ENCODE peak calls at places on chromosomes 11 and 22, in six cellular contexts. One of them, this sample, is unnamed.

GRCh38 chr22:46041642-46042041 is 64.7 kb upstream of the WNT7B start:
- DNase-seq in neural crest cell: no peak
- DNase-seq in Panc1: no peak
- DNase-seq in brain microvascular endothelial cell: no peak
- DNase-seq in CD8-positive, alpha-beta T cell: no peak
- DNase-seq in AG04450: no peak
- DNase-seq in this sample: no peak

GRCh38 chr22:36362077-36362476 is 25.7 kb downstream of the MYH9 start:
- DNase-seq in brain microvascular endothelial cell: no peak
- DNase-seq in CD8-positive, alpha-beta T cell: no peak
- DNase-seq in AG04450: no peak
- DNase-seq in Panc1: no peak
- DNase-seq in neural crest cell: no peak
- DNase-seq in this sample: no peak

GRCh38 chr11:36141595-36141994 is 147.6 kb downstream of the COMMD9 start:
- DNase-seq in neural crest cell: no peak
- DNase-seq in brain microvascular endothelial cell: no peak
- DNase-seq in CD8-positive, alpha-beta T cell: no peak
- DNase-seq in Panc1: no peak
- DNase-seq in AG04450: no peak
- DNase-seq in this sample: no peak

GRCh38 chr11:125280646-125281045 is 116.1 kb downstream of the PKNOX2 start:
- DNase-seq in CD8-positive, alpha-beta T cell: no peak
- DNase-seq in Panc1: no peak
- DNase-seq in neural crest cell: no peak
- DNase-seq in AG04450: no peak
- DNase-seq in brain microvascular endothelial cell: no peak
- DNase-seq in this sample: no peak

GRCh38 chr11:26993965-26994446 is at the start of gene FIBIN:
- DNase-seq in CD8-positive, alpha-beta T cell: no peak
- DNase-seq in AG04450: no peak
- DNase-seq in neural crest cell: no peak
- DNase-seq in brain microvascular endothelial cell: peak
- DNase-seq in Panc1: no peak
- DNase-seq in this sample: no peak

GRCh38 chr11:70526116-70527045 is 128.1 kb downstream of the CTTN start:
- DNase-seq in CD8-positive, alpha-beta T cell: no peak
- DNase-seq in AG04450: no peak
- DNase-seq in brain microvascular endothelial cell: no peak
- DNase-seq in neural crest cell: no peak
- DNase-seq in Panc1: no peak
- DNase-seq in this sample: no peak

GRCh38 chr11:119590651-119591308 is 138.2 kb downstream of the NECTIN1 start:
- DNase-seq in brain microvascular endothelial cell: no peak
- DNase-seq in Panc1: no peak
- DNase-seq in neural crest cell: no peak
- DNase-seq in AG04450: no peak
- DNase-seq in CD8-positive, alpha-beta T cell: no peak
- DNase-seq in this sample: no peak

GRCh38 chr11:79304599-79305212 is 136.1 kb downstream of the TENM4 start:
- DNase-seq in brain microvascular endothelial cell: no peak
- DNase-seq in Panc1: no peak
- DNase-seq in CD8-positive, alpha-beta T cell: no peak
- DNase-seq in AG04450: no peak
- DNase-seq in neural crest cell: no peak
- DNase-seq in this sample: peak

GRCh38 chr11:9790703-9791102 is 126.8 kb downstream of the SWAP70 start:
- DNase-seq in CD8-positive, alpha-beta T cell: no peak
- DNase-seq in neural crest cell: no peak
- DNase-seq in Panc1: no peak
- DNase-seq in AG04450: no peak
- DNase-seq in brain microvascular endothelial cell: no peak
- DNase-seq in this sample: no peak

GRCh38 chr11:109123811-109124787 is 297.9 kb upstream of the C11orf87 start:
- DNase-seq in CD8-positive, alpha-beta T cell: no peak
- DNase-seq in Panc1: no peak
- DNase-seq in neural crest cell: no peak
- DNase-seq in brain microvascular endothelial cell: peak
- DNase-seq in AG04450: no peak
- DNase-seq in this sample: no peak

GRCh38 chr11:2555891-2556290 is 111.1 kb downstream of the KCNQ1 start:
- DNase-seq in Panc1: no peak
- DNase-seq in CD8-positive, alpha-beta T cell: no peak
- DNase-seq in neural crest cell: no peak
- DNase-seq in AG04450: no peak
- DNase-seq in brain microvascular endothelial cell: no peak
- DNase-seq in this sample: no peak

GRCh38 chr22:35484651-35485372 is 55.8 kb upstream of the RASD2 start:
- DNase-seq in neural crest cell: no peak
- DNase-seq in CD8-positive, alpha-beta T cell: no peak
- DNase-seq in AG04450: no peak
- DNase-seq in brain microvascular endothelial cell: no peak
- DNase-seq in Panc1: no peak
- DNase-seq in this sample: no peak

GRCh38 chr11:96384156-96384555 is 5.6 kb downstream of the CCDC82 start:
- DNase-seq in CD8-positive, alpha-beta T cell: no peak
- DNase-seq in neural crest cell: no peak
- DNase-seq in Panc1: no peak
- DNase-seq in AG04450: no peak
- DNase-seq in brain microvascular endothelial cell: no peak
- DNase-seq in this sample: no peak

GRCh38 chr11:8709002-8709672 is 26.5 kb downstream of the RPL27A start:
- DNase-seq in AG04450: peak
- DNase-seq in brain microvascular endothelial cell: no peak
- DNase-seq in Panc1: no peak
- DNase-seq in neural crest cell: no peak
- DNase-seq in CD8-positive, alpha-beta T cell: no peak
- DNase-seq in this sample: no peak

GRCh38 chr11:3995949-3996554 is 98.5 kb upstream of the RRM1 start:
- DNase-seq in neural crest cell: no peak
- DNase-seq in AG04450: no peak
- DNase-seq in CD8-positive, alpha-beta T cell: no peak
- DNase-seq in Panc1: no peak
- DNase-seq in brain microvascular endothelial cell: peak
- DNase-seq in this sample: no peak

GRCh38 chr11:61158691-61159381 is 2.4 kb downstream of the VPS37C start:
- DNase-seq in AG04450: peak
- DNase-seq in neural crest cell: no peak
- DNase-seq in Panc1: no peak
- DNase-seq in brain microvascular endothelial cell: peak
- DNase-seq in CD8-positive, alpha-beta T cell: no peak
- DNase-seq in this sample: no peak

GRCh38 chr11:61163714-61164609 is 2.7 kb upstream of the VPS37C start:
- DNase-seq in neural crest cell: no peak
- DNase-seq in brain microvascular endothelial cell: no peak
- DNase-seq in Panc1: no peak
- DNase-seq in CD8-positive, alpha-beta T cell: no peak
- DNase-seq in AG04450: no peak
- DNase-seq in this sample: peak

GRCh38 chr11:61162092-61162935 is 1.1 kb upstream of the VPS37C start:
- DNase-seq in AG04450: no peak
- DNase-seq in brain microvascular endothelial cell: peak
- DNase-seq in neural crest cell: no peak
- DNase-seq in Panc1: no peak
- DNase-seq in CD8-positive, alpha-beta T cell: no peak
- DNase-seq in this sample: peak

GRCh38 chr11:61160487-61161189 is 588 bp downstream of the VPS37C start:
- DNase-seq in brain microvascular endothelial cell: no peak
- DNase-seq in CD8-positive, alpha-beta T cell: no peak
- DNase-seq in AG04450: no peak
- DNase-seq in neural crest cell: no peak
- DNase-seq in Panc1: no peak
- DNase-seq in this sample: no peak

GRCh38 chr11:61161190-61162091 is at the start of gene VPS37C:
- DNase-seq in brain microvascular endothelial cell: peak
- DNase-seq in neural crest cell: peak
- DNase-seq in Panc1: no peak
- DNase-seq in CD8-positive, alpha-beta T cell: peak
- DNase-seq in AG04450: peak
- DNase-seq in this sample: peak
- TF ChIP-seq CTCF in brain microvascular endothelial cell: no peak
- TF ChIP-seq CTCF in neural crest cell: no peak
- TF ChIP-seq CTCF in Panc1: no peak
- TF ChIP-seq CTCF in CD8-positive, alpha-beta T cell: no peak
- TF ChIP-seq CTCF in AG04450: no peak
- TF ChIP-seq CTCF in this sample: no peak

DNA sequence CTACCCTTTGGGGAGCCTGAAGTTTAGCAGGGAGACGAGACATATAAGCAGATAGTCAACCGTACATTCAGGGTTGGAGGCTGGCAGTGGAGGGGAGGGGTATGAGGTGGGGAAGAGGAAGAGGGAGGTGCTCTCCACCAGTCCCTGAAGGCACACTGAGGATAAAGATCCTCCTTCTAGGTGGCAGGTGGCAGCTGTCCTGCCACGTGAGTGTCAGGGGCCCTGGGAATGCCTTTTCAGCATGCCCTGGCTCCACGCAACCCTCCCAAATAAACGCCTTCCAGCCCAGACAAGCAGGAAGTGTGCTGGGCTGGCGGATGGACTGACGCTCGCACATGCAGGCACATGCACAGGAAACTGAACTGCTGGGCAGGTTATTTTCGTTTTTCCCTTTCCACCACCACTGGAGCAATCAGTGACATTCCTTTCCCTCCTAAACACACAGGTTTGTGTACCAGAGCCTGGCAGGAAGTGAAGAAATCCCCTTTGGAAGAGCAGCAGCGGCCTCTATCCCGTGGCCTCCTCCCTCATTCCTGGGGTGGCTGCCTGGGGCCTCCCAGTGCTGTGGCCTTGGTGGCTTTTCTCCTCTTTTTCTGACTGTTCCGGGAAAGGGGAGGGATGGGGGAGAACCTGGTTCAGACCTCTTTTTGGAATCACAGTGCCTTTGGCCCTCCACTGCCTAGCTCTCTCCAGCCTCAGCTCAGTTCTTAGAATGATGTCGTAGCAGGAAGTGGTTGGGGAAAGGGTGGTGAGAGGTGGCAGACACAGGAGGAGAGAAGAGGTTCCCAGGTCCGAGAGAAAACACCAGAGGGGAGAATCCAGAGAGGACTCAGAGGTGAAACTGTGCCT is 157.0 kb upstream of the TIMP3 start:
- DNase-seq in AG04450: no peak
- DNase-seq in Panc1: no peak
- DNase-seq in brain microvascular endothelial cell: peak
- DNase-seq in neural crest cell: no peak
- DNase-seq in CD8-positive, alpha-beta T cell: peak
- DNase-seq in this sample: no peak
- TF ChIP-seq CTCF in AG04450: no peak
- TF ChIP-seq CTCF in Panc1: no peak
- TF ChIP-seq CTCF in brain microvascular endothelial cell: no peak
- TF ChIP-seq CTCF in neural crest cell: no peak
- TF ChIP-seq CTCF in CD8-positive, alpha-beta T cell: no peak
- TF ChIP-seq CTCF in this sample: no peak

GRCh38 chr11:83285771-83286528 is at the start of gene CCDC90B:
- DNase-seq in CD8-positive, alpha-beta T cell: peak
- DNase-seq in brain microvascular endothelial cell: peak
- DNase-seq in neural crest cell: peak
- DNase-seq in Panc1: peak
- DNase-seq in AG04450: peak
- DNase-seq in this sample: peak
- TF ChIP-seq CTCF in CD8-positive, alpha-beta T cell: no peak
- TF ChIP-seq CTCF in brain microvascular endothelial cell: peak
- TF ChIP-seq CTCF in neural crest cell: peak
- TF ChIP-seq CTCF in Panc1: peak
- TF ChIP-seq CTCF in AG04450: no peak
- TF ChIP-seq CTCF in this sample: peak

DNA sequence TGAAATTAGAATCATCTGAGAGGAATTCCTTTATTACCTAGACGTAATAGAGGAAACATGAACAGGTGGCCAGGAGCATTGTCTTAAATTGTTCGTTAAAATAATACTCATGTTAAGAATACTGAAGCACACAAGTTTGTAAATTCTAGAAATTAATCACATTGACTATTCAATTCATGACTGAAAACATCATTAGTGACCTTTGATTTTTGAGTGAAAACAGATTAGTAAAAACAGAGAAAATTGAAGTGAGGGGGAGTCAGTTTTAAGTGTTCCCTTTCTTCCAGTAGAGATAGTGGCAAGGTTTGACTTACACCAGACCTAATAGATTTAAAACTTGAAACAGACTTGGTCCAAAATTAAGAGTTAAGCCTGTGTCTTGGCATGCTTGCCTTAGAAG is 1.4 kb downstream of the ZFP91 start:
- DNase-seq in CD8-positive, alpha-beta T cell: no peak
- DNase-seq in AG04450: no peak
- DNase-seq in brain microvascular endothelial cell: no peak
- DNase-seq in neural crest cell: no peak
- DNase-seq in Panc1: no peak
- DNase-seq in this sample: no peak
- TF ChIP-seq CTCF in CD8-positive, alpha-beta T cell: no peak
- TF ChIP-seq CTCF in AG04450: no peak
- TF ChIP-seq CTCF in brain microvascular endothelial cell: no peak
- TF ChIP-seq CTCF in neural crest cell: no peak
- TF ChIP-seq CTCF in Panc1: no peak
- TF ChIP-seq CTCF in this sample: no peak

DNA sequence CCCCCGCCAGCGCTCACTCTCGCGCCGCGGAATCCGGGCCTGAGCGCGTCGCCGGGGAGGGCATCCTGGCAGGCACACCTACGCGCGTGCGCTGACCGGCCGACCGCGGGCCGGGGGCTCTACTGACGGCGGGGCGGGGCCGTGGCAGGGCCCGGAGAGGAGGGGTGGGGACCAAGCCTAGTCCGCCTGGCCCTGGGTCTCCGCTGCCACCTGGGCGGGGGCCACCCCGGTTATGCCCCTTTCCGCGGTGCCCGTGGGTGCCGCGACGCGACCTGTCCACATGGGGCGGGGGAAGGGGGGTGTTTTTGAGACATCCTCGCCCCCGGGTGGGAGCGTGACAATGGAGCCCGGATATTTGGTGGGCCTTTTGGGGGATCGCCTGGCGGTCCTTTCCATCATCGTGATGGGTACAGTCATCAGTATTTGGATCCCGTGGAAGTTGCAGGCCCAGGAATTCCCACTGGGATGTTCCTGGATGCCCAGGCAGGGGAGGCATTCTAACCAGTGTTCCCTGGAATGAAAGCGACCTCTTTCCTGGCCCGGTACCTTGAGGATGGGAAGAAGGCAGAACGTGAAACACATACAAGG is 2.2 kb downstream of the NCAM1 start:
- DNase-seq in brain microvascular endothelial cell: no peak
- DNase-seq in neural crest cell: no peak
- DNase-seq in AG04450: no peak
- DNase-seq in Panc1: no peak
- DNase-seq in CD8-positive, alpha-beta T cell: no peak
- DNase-seq in this sample: no peak
- TF ChIP-seq CTCF in brain microvascular endothelial cell: no peak
- TF ChIP-seq CTCF in neural crest cell: no peak
- TF ChIP-seq CTCF in AG04450: no peak
- TF ChIP-seq CTCF in Panc1: no peak
- TF ChIP-seq CTCF in CD8-positive, alpha-beta T cell: no peak
- TF ChIP-seq CTCF in this sample: no peak

GRCh38 chr22:26377170-26377825 is 51.8 kb upstream of the ASPHD2 start:
- DNase-seq in AG04450: no peak
- DNase-seq in Panc1: no peak
- DNase-seq in CD8-positive, alpha-beta T cell: no peak
- DNase-seq in neural crest cell: no peak
- DNase-seq in brain microvascular endothelial cell: no peak
- DNase-seq in this sample: no peak
- TF ChIP-seq CTCF in AG04450: no peak
- TF ChIP-seq CTCF in Panc1: peak
- TF ChIP-seq CTCF in CD8-positive, alpha-beta T cell: no peak
- TF ChIP-seq CTCF in neural crest cell: no peak
- TF ChIP-seq CTCF in brain microvascular endothelial cell: peak
- TF ChIP-seq CTCF in this sample: no peak

GRCh38 chr11:61626580-61627380 is 45.9 kb upstream of the SYT7 start:
- DNase-seq in AG04450: no peak
- DNase-seq in CD8-positive, alpha-beta T cell: no peak
- DNase-seq in Panc1: no peak
- DNase-seq in brain microvascular endothelial cell: peak
- DNase-seq in neural crest cell: no peak
- DNase-seq in this sample: no peak
- TF ChIP-seq CTCF in AG04450: no peak
- TF ChIP-seq CTCF in CD8-positive, alpha-beta T cell: no peak
- TF ChIP-seq CTCF in Panc1: no peak
- TF ChIP-seq CTCF in brain microvascular endothelial cell: no peak
- TF ChIP-seq CTCF in neural crest cell: no peak
- TF ChIP-seq CTCF in this sample: no peak